ENCODE peak calls at places on chromosomes 6 and 20, in ten cellular contexts. One of them, this sample, is unnamed.

GRCh38 chr6:36455486-36456027 is 12.8 kb downstream of the KCTD20 start:
- DNase-seq in left lung: no peak
- DNase-seq in left ventricle myocardium inferior: no peak
- DNase-seq in transverse colon: no peak
- DNase-seq in colonic mucosa: no peak
- DNase-seq in cardiac muscle cell: no peak
- DNase-seq in effector memory CD4-positive, alpha-beta T cell: no peak
- DNase-seq in spleen: no peak
- DNase-seq in esophagus squamous epithelium: no peak
- DNase-seq in GM23338: no peak
- DNase-seq in this sample: no peak

GRCh38 chr6:91634791-91635190 is 1047.9 kb upstream of the MAP3K7 start:
- DNase-seq in left lung: no peak
- DNase-seq in left ventricle myocardium inferior: no peak
- DNase-seq in transverse colon: no peak
- DNase-seq in colonic mucosa: no peak
- DNase-seq in cardiac muscle cell: no peak
- DNase-seq in effector memory CD4-positive, alpha-beta T cell: no peak
- DNase-seq in spleen: no peak
- DNase-seq in esophagus squamous epithelium: no peak
- DNase-seq in GM23338: peak; percentile 11
- DNase-seq in this sample: no peak

GRCh38 chr6:44842616-44843015 is 455.1 kb downstream of the CDC5L start:
- DNase-seq in left lung: no peak
- DNase-seq in left ventricle myocardium inferior: no peak
- DNase-seq in transverse colon: no peak
- DNase-seq in colonic mucosa: no peak
- DNase-seq in cardiac muscle cell: no peak
- DNase-seq in effector memory CD4-positive, alpha-beta T cell: no peak
- DNase-seq in spleen: no peak
- DNase-seq in esophagus squamous epithelium: no peak
- DNase-seq in GM23338: no peak
- DNase-seq in this sample: no peak

GRCh38 chr6:129146836-129147366 is 264.0 kb downstream of the LAMA2 start:
- DNase-seq in left lung: no peak
- DNase-seq in left ventricle myocardium inferior: no peak
- DNase-seq in transverse colon: no peak
- DNase-seq in colonic mucosa: no peak
- DNase-seq in cardiac muscle cell: no peak
- DNase-seq in effector memory CD4-positive, alpha-beta T cell: no peak
- DNase-seq in spleen: no peak
- DNase-seq in esophagus squamous epithelium: no peak
- DNase-seq in GM23338: no peak
- DNase-seq in this sample: no peak

GRCh38 chr6:22613695-22614094 is 44.3 kb downstream of the HDGFL1 start:
- DNase-seq in left lung: no peak
- DNase-seq in left ventricle myocardium inferior: no peak
- DNase-seq in transverse colon: no peak
- DNase-seq in colonic mucosa: no peak
- DNase-seq in cardiac muscle cell: peak; percentile 47
- DNase-seq in effector memory CD4-positive, alpha-beta T cell: no peak
- DNase-seq in spleen: no peak
- DNase-seq in esophagus squamous epithelium: no peak
- DNase-seq in GM23338: no peak
- DNase-seq in this sample: no peak

GRCh38 chr20:10961651-10962288 is 288.0 kb upstream of the JAG1 start:
- DNase-seq in left lung: no peak
- DNase-seq in left ventricle myocardium inferior: no peak
- DNase-seq in transverse colon: no peak
- DNase-seq in colonic mucosa: no peak
- DNase-seq in cardiac muscle cell: no peak
- DNase-seq in effector memory CD4-positive, alpha-beta T cell: no peak
- DNase-seq in spleen: no peak
- DNase-seq in esophagus squamous epithelium: no peak
- DNase-seq in GM23338: no peak
- DNase-seq in this sample: no peak

GRCh38 chr6:134602123-134602522 is 284.2 kb upstream of the SGK1 start:
- DNase-seq in left lung: no peak
- DNase-seq in left ventricle myocardium inferior: no peak
- DNase-seq in transverse colon: no peak
- DNase-seq in colonic mucosa: no peak
- DNase-seq in cardiac muscle cell: no peak
- DNase-seq in effector memory CD4-positive, alpha-beta T cell: no peak
- DNase-seq in spleen: no peak
- DNase-seq in esophagus squamous epithelium: no peak
- DNase-seq in GM23338: no peak
- DNase-seq in this sample: no peak

GRCh38 chr20:50202677-50203076 is 12.0 kb downstream of the CEBPB start:
- DNase-seq in left lung: no peak
- DNase-seq in left ventricle myocardium inferior: no peak
- DNase-seq in transverse colon: no peak
- DNase-seq in colonic mucosa: no peak
- DNase-seq in cardiac muscle cell: no peak
- DNase-seq in effector memory CD4-positive, alpha-beta T cell: no peak
- DNase-seq in spleen: no peak
- DNase-seq in esophagus squamous epithelium: no peak
- DNase-seq in GM23338: no peak
- DNase-seq in this sample: no peak

GRCh38 chr6:95742895-95743294 is 165.6 kb downstream of the MANEA start:
- DNase-seq in left lung: no peak
- DNase-seq in left ventricle myocardium inferior: no peak
- DNase-seq in transverse colon: no peak
- DNase-seq in colonic mucosa: no peak
- DNase-seq in cardiac muscle cell: no peak
- DNase-seq in effector memory CD4-positive, alpha-beta T cell: no peak
- DNase-seq in spleen: no peak
- DNase-seq in esophagus squamous epithelium: no peak
- DNase-seq in GM23338: no peak
- DNase-seq in this sample: no peak

GRCh38 chr6:157907651-157908050 is 74.0 kb upstream of the SYNJ2 start:
- DNase-seq in left lung: no peak
- DNase-seq in left ventricle myocardium inferior: no peak
- DNase-seq in transverse colon: no peak
- DNase-seq in colonic mucosa: no peak
- DNase-seq in cardiac muscle cell: no peak
- DNase-seq in effector memory CD4-positive, alpha-beta T cell: no peak
- DNase-seq in spleen: no peak
- DNase-seq in esophagus squamous epithelium: no peak
- DNase-seq in GM23338: no peak
- DNase-seq in this sample: no peak

GRCh38 chr6:20126789-20127653 is 85.2 kb downstream of the MBOAT1 start:
- DNase-seq in left lung: peak; percentile 66
- DNase-seq in left ventricle myocardium inferior: peak; percentile 69
- DNase-seq in transverse colon: peak; percentile 81
- DNase-seq in colonic mucosa: peak; percentile 83
- DNase-seq in cardiac muscle cell: peak; percentile 68
- DNase-seq in effector memory CD4-positive, alpha-beta T cell: no peak
- DNase-seq in spleen: peak; percentile 89
- DNase-seq in esophagus squamous epithelium: no peak
- DNase-seq in GM23338: peak; percentile 87
- DNase-seq in this sample: no peak

DNA sequence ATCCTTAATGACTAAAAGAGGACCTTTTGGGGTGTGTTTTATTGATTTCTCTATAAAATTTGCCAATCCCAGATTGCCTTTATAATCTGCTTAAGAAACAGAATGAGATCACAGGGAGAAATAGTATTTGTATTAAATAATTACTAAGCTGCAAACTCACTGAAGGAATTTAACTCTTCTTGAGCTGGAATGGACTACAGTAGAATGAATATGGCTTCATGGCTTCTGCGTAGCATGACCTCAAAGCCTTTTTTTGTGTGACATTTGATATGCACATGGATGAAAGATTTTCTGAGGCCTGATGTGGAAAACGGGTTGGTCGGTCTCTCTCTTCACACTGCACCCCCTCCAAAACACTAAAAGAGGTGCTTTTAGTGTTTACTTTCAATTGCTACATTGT is 115.9 kb downstream of the QKI start:
- DNase-seq in left lung: no peak
- DNase-seq in left ventricle myocardium inferior: no peak
- DNase-seq in transverse colon: no peak
- DNase-seq in colonic mucosa: no peak
- DNase-seq in cardiac muscle cell: no peak
- DNase-seq in effector memory CD4-positive, alpha-beta T cell: no peak
- DNase-seq in spleen: no peak
- DNase-seq in esophagus squamous epithelium: no peak
- DNase-seq in GM23338: no peak
- DNase-seq in this sample: no peak
- H3K4me3 ChIP-seq in left lung: no peak overlapping the region
- H3K4me3 ChIP-seq in left ventricle myocardium inferior: peak overlapping the region; percentile 24
- H3K4me3 ChIP-seq in transverse colon: no peak overlapping the region
- H3K4me3 ChIP-seq in colonic mucosa: no peak overlapping the region
- H3K4me3 ChIP-seq in cardiac muscle cell: no peak overlapping the region
- H3K4me3 ChIP-seq in effector memory CD4-positive, alpha-beta T cell: no peak overlapping the region
- H3K4me3 ChIP-seq in spleen: no peak overlapping the region
- H3K4me3 ChIP-seq in esophagus squamous epithelium: no peak overlapping the region
- H3K4me3 ChIP-seq in GM23338: no peak overlapping the region
- H3K4me3 ChIP-seq in this sample: peak overlapping the region; percentile 4

DNA sequence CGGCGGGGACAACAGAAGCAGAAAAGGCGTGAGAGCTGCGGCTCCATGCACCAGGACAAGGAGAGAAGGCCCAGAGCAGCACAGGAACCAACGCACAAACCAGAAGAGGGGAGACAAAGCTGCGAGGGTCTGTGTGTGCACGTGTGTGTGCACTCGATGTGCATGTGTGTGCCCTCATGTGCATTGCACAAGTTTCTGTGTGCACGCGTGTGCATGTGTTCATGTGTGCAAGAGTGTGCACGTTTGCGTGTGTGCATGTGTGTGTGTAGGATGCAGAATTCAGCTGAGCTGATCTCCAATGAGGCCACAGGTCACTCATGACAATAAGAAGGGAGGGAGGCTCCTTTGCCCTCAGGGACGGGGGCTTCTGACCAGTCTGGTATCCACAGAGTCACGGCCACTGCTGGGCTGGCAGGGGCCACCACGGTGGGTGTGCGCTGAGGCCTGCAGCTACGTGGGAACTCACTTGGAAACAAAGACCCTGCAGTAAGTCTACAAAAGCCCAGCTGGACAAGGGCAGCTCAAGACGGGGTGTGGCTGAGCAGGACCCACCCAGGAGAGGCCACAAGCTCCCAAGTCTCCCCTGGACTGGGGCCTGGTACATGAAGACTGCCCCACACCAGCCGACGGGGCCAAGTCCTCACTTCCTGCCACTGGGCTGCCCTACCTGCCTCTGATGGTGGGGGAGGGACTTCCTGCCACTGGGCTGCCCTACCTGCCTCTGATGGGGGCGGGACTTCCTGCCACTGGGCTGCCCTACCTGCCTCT is 48.1 kb upstream of the CHRNA4 start:
- DNase-seq in left lung: no peak
- DNase-seq in left ventricle myocardium inferior: no peak
- DNase-seq in transverse colon: no peak
- DNase-seq in colonic mucosa: no peak
- DNase-seq in cardiac muscle cell: no peak
- DNase-seq in effector memory CD4-positive, alpha-beta T cell: no peak
- DNase-seq in spleen: no peak
- DNase-seq in esophagus squamous epithelium: no peak
- DNase-seq in GM23338: peak; percentile 65
- DNase-seq in this sample: no peak
- H3K27me3 ChIP-seq in left lung: peaks cover 67% of the 10 kb centered on the region
- H3K27me3 ChIP-seq in left ventricle myocardium inferior: peaks cover 72% of the 10 kb centered on the region
- H3K27me3 ChIP-seq in transverse colon: peaks cover 7% of the 10 kb centered on the region
- H3K27me3 ChIP-seq in colonic mucosa: no peaks in the 10 kb centered on the region
- H3K27me3 ChIP-seq in cardiac muscle cell: no peaks in the 10 kb centered on the region
- H3K27me3 ChIP-seq in effector memory CD4-positive, alpha-beta T cell: no peaks in the 10 kb centered on the region
- H3K27me3 ChIP-seq in spleen: no peaks in the 10 kb centered on the region
- H3K27me3 ChIP-seq in esophagus squamous epithelium: peaks cover 59% of the 10 kb centered on the region
- H3K27me3 ChIP-seq in GM23338: no peaks in the 10 kb centered on the region
- H3K27me3 ChIP-seq in this sample: peaks cover 8% of the 10 kb centered on the region

DNA sequence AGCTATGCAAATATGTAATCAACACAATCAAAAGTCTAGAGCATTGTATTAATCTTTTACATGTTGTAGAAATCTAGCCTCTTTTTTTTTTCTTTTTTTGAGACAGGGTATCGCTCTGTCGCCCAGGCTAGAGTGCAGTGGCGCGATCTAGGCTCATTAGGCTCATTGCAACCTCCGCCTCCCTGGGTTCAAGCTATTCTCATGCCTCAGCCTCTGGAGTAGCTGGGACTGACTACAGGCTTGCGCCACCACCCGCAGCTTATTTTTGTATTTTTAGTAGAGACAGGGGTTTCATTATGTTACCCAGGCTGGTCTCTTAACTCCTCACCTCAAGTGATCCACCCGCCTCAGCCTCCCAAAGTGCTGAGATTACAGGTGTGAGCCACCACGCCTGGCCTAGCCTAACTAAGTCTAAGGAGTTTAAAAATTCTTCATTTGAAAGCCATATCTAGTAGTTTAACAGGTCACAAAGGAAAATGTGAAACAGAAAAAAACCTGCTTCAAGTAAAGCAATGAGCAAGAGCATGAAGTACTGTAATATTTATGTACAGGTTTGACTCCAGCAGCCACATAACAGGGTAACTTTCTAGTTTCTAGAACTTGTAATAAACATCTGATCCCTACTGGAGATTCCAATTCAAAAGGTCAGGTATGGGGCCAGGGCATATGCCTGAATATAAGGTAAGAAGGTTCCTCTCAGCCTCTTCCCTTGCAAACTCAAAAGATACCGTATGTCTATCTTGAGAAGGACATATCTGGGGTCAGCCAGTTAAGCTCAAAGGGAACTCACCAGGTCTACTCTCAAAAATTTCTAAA is 4.4 kb downstream of the CPNE1 start:
- DNase-seq in left lung: no peak
- DNase-seq in left ventricle myocardium inferior: no peak
- DNase-seq in transverse colon: no peak
- DNase-seq in colonic mucosa: no peak
- DNase-seq in cardiac muscle cell: no peak
- DNase-seq in effector memory CD4-positive, alpha-beta T cell: no peak
- DNase-seq in spleen: no peak
- DNase-seq in esophagus squamous epithelium: no peak
- DNase-seq in GM23338: no peak
- DNase-seq in this sample: no peak
- H3K4me3 ChIP-seq in left lung: no peak overlapping the region
- H3K4me3 ChIP-seq in left ventricle myocardium inferior: no peak overlapping the region
- H3K4me3 ChIP-seq in transverse colon: no peak overlapping the region
- H3K4me3 ChIP-seq in colonic mucosa: no peak overlapping the region
- H3K4me3 ChIP-seq in cardiac muscle cell: no peak overlapping the region
- H3K4me3 ChIP-seq in effector memory CD4-positive, alpha-beta T cell: no peak overlapping the region
- H3K4me3 ChIP-seq in spleen: no peak overlapping the region
- H3K4me3 ChIP-seq in esophagus squamous epithelium: no peak overlapping the region
- H3K4me3 ChIP-seq in GM23338: peak overlapping the region; percentile 95
- H3K4me3 ChIP-seq in this sample: no peak overlapping the region

DNA sequence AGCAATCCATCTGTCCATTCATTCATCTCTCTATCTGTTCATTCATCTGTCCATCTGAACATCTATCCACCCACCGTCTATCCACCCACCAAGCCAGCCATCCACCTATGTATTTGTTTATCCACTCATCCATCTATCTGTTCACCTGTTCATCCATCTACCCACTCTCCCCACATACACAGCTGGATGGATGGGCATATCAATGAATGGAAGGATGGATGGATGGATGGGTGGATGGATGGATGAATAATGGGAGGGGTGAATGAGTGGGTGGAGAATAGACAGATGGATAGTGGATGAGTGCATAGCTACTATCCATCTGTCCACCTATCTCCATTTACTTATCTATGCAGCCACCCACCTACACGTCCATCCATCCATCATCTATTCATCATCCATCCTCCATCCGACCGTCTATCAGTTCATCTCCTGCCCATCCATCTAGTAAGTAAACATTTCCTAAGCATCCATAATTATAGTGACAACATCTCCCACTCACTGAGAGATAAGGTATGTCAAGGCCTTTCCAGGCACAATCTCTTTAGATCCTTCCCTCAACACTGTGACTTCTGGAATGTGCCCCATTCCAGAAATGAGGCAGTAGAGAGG is 16.1 kb downstream of the PCK1 start:
- DNase-seq in left lung: no peak
- DNase-seq in left ventricle myocardium inferior: no peak
- DNase-seq in transverse colon: no peak
- DNase-seq in colonic mucosa: no peak
- DNase-seq in cardiac muscle cell: no peak
- DNase-seq in effector memory CD4-positive, alpha-beta T cell: no peak
- DNase-seq in spleen: no peak
- DNase-seq in esophagus squamous epithelium: no peak
- DNase-seq in GM23338: no peak
- DNase-seq in this sample: no peak
- H3K27me3 ChIP-seq in left lung: peaks cover 79% of the 10 kb centered on the region
- H3K27me3 ChIP-seq in left ventricle myocardium inferior: peaks cover 99% of the 10 kb centered on the region
- H3K27me3 ChIP-seq in transverse colon: no peaks in the 10 kb centered on the region
- H3K27me3 ChIP-seq in colonic mucosa: no peaks in the 10 kb centered on the region
- H3K27me3 ChIP-seq in cardiac muscle cell: no peaks in the 10 kb centered on the region
- H3K27me3 ChIP-seq in effector memory CD4-positive, alpha-beta T cell: peaks cover 6% of the 10 kb centered on the region
- H3K27me3 ChIP-seq in spleen: no peaks in the 10 kb centered on the region
- H3K27me3 ChIP-seq in esophagus squamous epithelium: peaks cover 69% of the 10 kb centered on the region
- H3K27me3 ChIP-seq in GM23338: no peaks in the 10 kb centered on the region
- H3K27me3 ChIP-seq in this sample: no peaks in the 10 kb centered on the region

This sample was measured in dorsolateral prefrontal cortex.